ENCODE peak calls at places on chromosome 10, in seven cellular contexts. K is right lobe of liver, Z is mammary epithelial cell, H is GM23248, J is adipocyte, B is breast epithelium, W is H9. P is an unnamed sample.
A peak's percentile ranks its signal among the peaks of the same experiment; 100 is the strongest.

GRCh38 chr10:30357806-30358205 is 8.7 kb upstream of the MTPAP start:
- DNase-seq in K (no peak), Z (no peak), H (no peak), J (no peak), B (no peak), W (no peak), P (no peak)

GRCh38 chr10:99234067-99234738 is 1.4 kb downstream of the HPSE2 start:
- DNase-seq in K (peak; percentile 75), Z (peak; percentile 18), H (peak; percentile 77), J (peak; percentile 34), B (no peak), W (peak; percentile 64), P (no peak)

GRCh38 chr10:24912214-24912613 is 40.2 kb downstream of the PRTFDC1 start:
- DNase-seq in K (no peak), Z (peak; percentile 46), H (peak; percentile 35), J (no peak), B (no peak), W (no peak), P (peak; percentile 70)

GRCh38 chr10:79260803-79261740 is 86.2 kb upstream of the PPIF start:
- DNase-seq in K (no peak), Z (no peak), H (no peak), J (peak; percentile 42), B (no peak), W (peak; percentile 61), P (no peak)

GRCh38 chr10:13241613-13242012 is 7.4 kb upstream of the UCMA start:
- DNase-seq in K (no peak), Z (no peak), H (no peak), J (no peak), B (no peak), W (no peak), P (no peak)

GRCh38 chr10:103480521-103480920 is 1.5 kb upstream of the CALHM3 start:
- DNase-seq in K (no peak), Z (no peak), H (peak; percentile 68), J (no peak), B (no peak), W (no peak), P (no peak)

GRCh38 chr10:43417950-43418768 is 9.2 kb upstream of the HNRNPF start:
- DNase-seq in K (no peak), Z (no peak), H (no peak), J (no peak), B (no peak), W (no peak), P (no peak)

GRCh38 chr10:4686644-4686996 is 139.4 kb upstream of the AKR1E2 start:
- DNase-seq in K (no peak), Z (peak; percentile 99), H (peak; percentile 92), J (peak; percentile 55), B (no peak), W (no peak), P (peak; percentile 100)

GRCh38 chr10:103350522-103351260 is at the start of gene PCGF6:
- DNase-seq in K (peak; percentile 86), Z (peak; percentile 69), H (peak; percentile 88), J (peak; percentile 91), B (peak; percentile 39), W (peak; percentile 92), P (peak; percentile 62)

GRCh38 chr10:50601974-50602373 is 21.8 kb downstream of the SGMS1 start:
- DNase-seq in K (no peak), Z (no peak), H (no peak), J (no peak), B (no peak), W (no peak), P (no peak)

GRCh38 chr10:7797582-7797981 is 9.6 kb downstream of the ATP5F1C start:
- DNase-seq in K (no peak), Z (peak; percentile 51), H (peak; percentile 93), J (peak; percentile 89), B (no peak), W (no peak), P (peak; percentile 44)

GRCh38 chr10:61120805-61121204 is 176.8 kb upstream of the RHOBTB1 start:
- DNase-seq in K (no peak), Z (no peak), H (no peak), J (no peak), B (no peak), W (no peak), P (no peak)

GRCh38 chr10:49817845-49818244 is 55.7 kb upstream of the OGDHL start:
- DNase-seq in K (peak; percentile 80), Z (no peak), H (no peak), J (no peak), B (no peak), W (no peak), P (no peak)

GRCh38 chr10:45419673-45420020 is 45.6 kb downstream of the ALOX5 start:
- DNase-seq in K (peak; percentile 34), Z (no peak), H (no peak), J (no peak), B (no peak), W (no peak), P (no peak)

GRCh38 chr10:56698506-56698905 is 337.4 kb upstream of the ZWINT start:
- DNase-seq in K (no peak), Z (no peak), H (no peak), J (no peak), B (no peak), W (no peak), P (no peak)

GRCh38 chr10:114284346-114285071 is 45.5 kb downstream of the VWA2 start:
- DNase-seq in K (no peak), Z (no peak), H (no peak), J (no peak), B (no peak), W (no peak), P (no peak)

GRCh38 chr10:64617071-64617470 is 1095.9 kb downstream of the REEP3 start:
- DNase-seq in K (no peak), Z (no peak), H (no peak), J (no peak), B (no peak), W (no peak), P (no peak)

GRCh38 chr10:132574783-132575319 is 37.3 kb downstream of the INPP5A start:
- DNase-seq in K (no peak), Z (no peak), H (no peak), J (peak; percentile 37), B (no peak), W (peak; percentile 65), P (no peak)

GRCh38 chr10:132577350-132578005 is 39.9 kb downstream of the INPP5A start:
- DNase-seq in K (peak; percentile 78), Z (no peak), H (peak; percentile 13), J (no peak), B (no peak), W (no peak), P (no peak)

GRCh38 chr10:132578287-132578951 is 40.8 kb downstream of the INPP5A start:
- DNase-seq in K (no peak), Z (no peak), H (no peak), J (no peak), B (no peak), W (no peak), P (no peak)

GRCh38 chr10:132575320-132576201 is 38.0 kb downstream of the INPP5A start:
- DNase-seq in K (no peak), Z (no peak), H (no peak), J (peak; percentile 80), B (peak; percentile 46), W (no peak), P (no peak)

DNA sequence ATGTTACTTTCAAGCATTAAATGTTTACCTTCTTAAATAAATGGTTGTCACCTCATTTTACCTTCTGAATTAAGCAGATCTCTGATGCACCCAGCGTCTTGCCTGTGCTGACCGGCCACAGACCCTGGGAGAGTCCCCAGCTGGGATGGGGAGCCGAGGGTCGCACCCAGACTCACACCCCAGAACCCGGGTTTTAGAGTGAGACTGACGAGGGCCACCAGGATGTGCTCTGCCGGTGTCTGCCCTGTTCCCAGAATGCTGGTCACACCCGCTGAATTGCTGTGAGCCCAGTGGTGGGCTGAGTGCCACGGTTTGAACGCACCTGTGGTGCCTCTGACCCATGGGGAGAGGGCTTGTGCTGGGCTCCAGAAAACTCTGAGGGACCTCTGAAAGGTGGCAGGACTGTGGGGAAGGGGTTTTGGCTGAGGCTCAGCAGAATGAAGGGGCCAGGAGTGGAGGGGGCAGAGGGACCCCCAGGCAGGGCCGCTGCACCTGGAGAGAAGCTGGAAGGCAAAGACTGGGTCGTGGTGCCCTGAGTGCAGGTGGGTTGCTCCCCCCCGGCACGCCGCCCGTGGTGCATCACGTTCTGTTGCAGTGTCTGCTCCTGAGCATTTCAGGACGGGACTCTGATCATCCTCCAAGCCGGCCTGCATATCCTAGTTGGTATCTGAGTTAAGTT is 39.2 kb downstream of the INPP5A start:
- DNase-seq in K (no peak), Z (no peak), H (no peak), J (no peak), B (no peak), W (no peak), P (no peak)
- H3K4me1 ChIP-seq in K (no peaks in the 10 kb centered on the region), Z (peaks cover 10% of the 10 kb centered on the region), H (peaks cover 9% of the 10 kb centered on the region), J (peaks cover 23% of the 10 kb centered on the region), B (peaks cover 9% of the 10 kb centered on the region), W (no peaks in the 10 kb centered on the region), P (no peaks in the 10 kb centered on the region)

GRCh38 chr10:77029684-77030407 is 607.8 kb downstream of the KCNMA1 start:
- DNase-seq in K (no peak), Z (no peak), H (no peak), J (no peak), B (no peak), W (no peak), P (no peak)

GRCh38 chr10:77027141-77027540 is 610.5 kb downstream of the KCNMA1 start:
- DNase-seq in K (no peak), Z (no peak), H (no peak), J (no peak), B (no peak), W (no peak), P (no peak)

GRCh38 chr10:77030408-77030717 is 607.2 kb downstream of the KCNMA1 start:
- DNase-seq in K (no peak), Z (no peak), H (no peak), J (no peak), B (no peak), W (no peak), P (no peak)

GRCh38 chr10:77026148-77026547 is 611.5 kb downstream of the KCNMA1 start:
- DNase-seq in K (no peak), Z (no peak), H (no peak), J (no peak), B (no peak), W (no peak), P (no peak)

GRCh38 chr10:77027576-77027975 is 610.0 kb downstream of the KCNMA1 start:
- DNase-seq in K (no peak), Z (no peak), H (no peak), J (no peak), B (no peak), W (no peak), P (no peak)
- H3K4me1 ChIP-seq in K (peaks cover 3% of the 10 kb centered on the region), Z (no peaks in the 10 kb centered on the region), H (no peaks in the 10 kb centered on the region), J (peaks cover 10% of the 10 kb centered on the region), B (no peaks in the 10 kb centered on the region), W (no peaks in the 10 kb centered on the region), P (no peaks in the 10 kb centered on the region)

GRCh38 chr10:22686347-22686746 is 28.0 kb downstream of the PIP4K2A start:
- DNase-seq in K (no peak), Z (no peak), H (no peak), J (no peak), B (no peak), W (no peak), P (no peak)
- H3K4me1 ChIP-seq in K (no peaks in the 10 kb centered on the region), Z (peaks cover 39% of the 10 kb centered on the region), H (peaks cover 46% of the 10 kb centered on the region), J (peaks cover 60% of the 10 kb centered on the region), B (peaks cover 10% of the 10 kb centered on the region), W (peaks cover 17% of the 10 kb centered on the region), P (peaks cover 17% of the 10 kb centered on the region)

DNA sequence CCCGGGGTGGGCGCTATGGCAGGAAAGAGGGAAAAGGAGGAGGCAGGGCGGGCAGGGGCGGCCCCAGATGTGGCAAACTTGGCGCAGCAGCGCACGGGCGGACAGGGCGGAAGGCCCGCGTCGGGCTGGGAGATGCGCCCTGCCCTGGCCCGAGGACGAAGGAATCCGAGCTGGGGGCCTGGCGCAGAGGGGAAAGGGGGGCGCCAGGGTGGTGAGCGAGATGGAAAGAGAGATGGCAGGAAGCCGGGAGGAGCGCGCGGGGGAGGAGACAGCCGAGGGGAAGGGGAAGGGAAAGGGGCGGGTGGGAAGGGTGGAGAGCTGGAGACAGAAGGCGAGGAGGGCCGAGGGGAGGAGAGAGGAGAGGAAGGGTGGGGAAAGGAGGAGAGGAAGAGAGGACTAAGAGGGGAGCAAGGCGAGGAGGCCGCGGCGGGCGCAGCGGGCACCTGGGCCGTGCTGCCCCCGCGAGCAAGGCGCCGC is at the start of gene MARVELD1:
- DNase-seq in K (peak; percentile 50), Z (peak; percentile 66), H (peak; percentile 79), J (peak; percentile 92), B (peak; percentile 66), W (peak; percentile 88), P (no peak)
- H3K4me1 ChIP-seq in K (no peaks in the 10 kb centered on the region), Z (peaks cover 39% of the 10 kb centered on the region), H (peaks cover 31% of the 10 kb centered on the region), J (peaks cover 43% of the 10 kb centered on the region), B (peaks cover 10% of the 10 kb centered on the region), W (peaks cover 4% of the 10 kb centered on the region), P (peaks cover 15% of the 10 kb centered on the region)